ENCODE peak calls at places on chromosomes 3 and 15, in seven cellular contexts. L, D, O, J, Z, G and B are unnamed samples.

GRCh38 chr15:70093481-70094309 is 4.0 kb downstream of the TLE3 start:
- DNase-seq in L (peak), D (peak), O (no peak), J (no peak), Z (no peak), G (no peak), B (no peak)

GRCh38 chr15:96974761-96975160 is 644.3 kb downstream of the NR2F2 start:
- DNase-seq in L (no peak), D (peak), O (no peak), J (no peak), Z (no peak), G (no peak), B (no peak)

GRCh38 chr3:51894939-51895338 is 8.2 kb downstream of the IQCF1 start:
- DNase-seq in L (no peak), D (no peak), O (no peak), J (no peak), Z (no peak), G (no peak), B (no peak)

GRCh38 chr3:77179762-77180161 is 139.9 kb downstream of the ROBO2 start:
- DNase-seq in L (no peak), D (no peak), O (no peak), J (no peak), Z (no peak), G (no peak), B (no peak)

GRCh38 chr15:67186226-67186649 is 68.2 kb downstream of the AAGAB start:
- DNase-seq in L (no peak), D (no peak), O (no peak), J (no peak), Z (no peak), G (no peak), B (no peak)

GRCh38 chr15:64906402-64906801 is 5.3 kb upstream of the ANKDD1A start:
- DNase-seq in L (no peak), D (no peak), O (no peak), J (no peak), Z (no peak), G (no peak), B (no peak)

GRCh38 chr15:90000175-90000923 is 775 bp upstream of the ZNF710 start:
- DNase-seq in L (peak), D (no peak), O (no peak), J (peak), Z (no peak), G (peak), B (peak)

GRCh38 chr3:107345968-107346367 is 31.3 kb upstream of the CCDC54 start:
- DNase-seq in L (no peak), D (no peak), O (no peak), J (no peak), Z (no peak), G (no peak), B (no peak)

GRCh38 chr15:43880406-43881184 is 53.8 kb downstream of the WDR76 start:
- DNase-seq in L (no peak), D (no peak), O (no peak), J (no peak), Z (no peak), G (no peak), B (no peak)

GRCh38 chr3:45715945-45716344 is 26.7 kb downstream of the SACM1L start:
- DNase-seq in L (no peak), D (no peak), O (no peak), J (no peak), Z (no peak), G (no peak), B (no peak)

GRCh38 chr15:50800715-50801114 is 35.2 kb upstream of the SPPL2A start:
- DNase-seq in L (no peak), D (no peak), O (no peak), J (no peak), Z (no peak), G (no peak), B (no peak)

GRCh38 chr15:75024102-75024636 is 779 bp downstream of the PPCDC start:
- DNase-seq in L (no peak), D (no peak), O (no peak), J (no peak), Z (no peak), G (no peak), B (no peak)

GRCh38 chr3:151584603-151585002 is 123.7 kb upstream of the IGSF10 start:
- DNase-seq in L (no peak), D (no peak), O (no peak), J (no peak), Z (no peak), G (no peak), B (no peak)

GRCh38 chr15:96565266-96565665 is 234.8 kb downstream of the NR2F2 start:
- DNase-seq in L (no peak), D (no peak), O (no peak), J (no peak), Z (no peak), G (no peak), B (no peak)

GRCh38 chr3:8327739-8328138 is 173.9 kb upstream of the LMCD1 start:
- DNase-seq in L (no peak), D (no peak), O (no peak), J (no peak), Z (no peak), G (no peak), B (no peak)

GRCh38 chr3:127197300-127198150 is 4.6 kb downstream of the PRR23E start:
- DNase-seq in L (no peak), D (no peak), O (no peak), J (no peak), Z (no peak), G (no peak), B (no peak)

GRCh38 chr3:32313723-32314473 is 75.4 kb downstream of the CMTM8 start:
- DNase-seq in L (peak), D (no peak), O (no peak), J (no peak), Z (peak), G (peak), B (no peak)

GRCh38 chr3:136752046-136752326 is 192 bp downstream of the STAG1 start:
- DNase-seq in L (no peak), D (no peak), O (no peak), J (no peak), Z (no peak), G (no peak), B (no peak)

GRCh38 chr3:155428558-155428957 is 135.1 kb upstream of the STRIT1 start:
- DNase-seq in L (peak), D (no peak), O (no peak), J (no peak), Z (no peak), G (no peak), B (no peak)

GRCh38 chr3:147930417-147930816 is 521.3 kb downstream of the ZIC1 start:
- DNase-seq in L (peak), D (peak), O (no peak), J (no peak), Z (no peak), G (no peak), B (no peak)

GRCh38 chr3:124582196-124582595 is 148.1 kb upstream of the UMPS start:
- DNase-seq in L (no peak), D (no peak), O (no peak), J (no peak), Z (no peak), G (no peak), B (no peak)

GRCh38 chr3:97579365-97579764 is 185.2 kb upstream of the ARL6 start:
- DNase-seq in L (peak), D (peak), O (no peak), J (no peak), Z (no peak), G (no peak), B (no peak)

GRCh38 chr15:61403884-61404283 is 174.8 kb upstream of the RORA start:
- DNase-seq in L (no peak), D (no peak), O (no peak), J (no peak), Z (no peak), G (no peak), B (no peak)

GRCh38 chr15:40389824-40390595 is 7.5 kb downstream of the KNSTRN start:
- DNase-seq in L (no peak), D (no peak), O (no peak), J (no peak), Z (no peak), G (no peak), B (no peak)

GRCh38 chr15:77059761-77060345 is 11.1 kb downstream of the TSPAN3 start:
- DNase-seq in L (no peak), D (no peak), O (no peak), J (no peak), Z (no peak), G (no peak), B (no peak)

GRCh38 chr3:130849111-130849552 is 44.8 kb upstream of the ATP2C1 start:
- DNase-seq in L (no peak), D (peak), O (no peak), J (no peak), Z (no peak), G (no peak), B (no peak)